ENCODE peak calls at places on chromosomes 3 and 15, in five cellular contexts. W, K, G, B and X are unnamed samples.
A peak's percentile ranks its signal among the peaks of the same experiment; 100 is the strongest.

GRCh38 chr15:67823371-67824156 is 1.7 kb upstream of the SKOR1 start:
- DNase-seq in W (no peak), K (no peak), G (no peak), B (no peak), X (no peak)

GRCh38 chr3:86986666-86987420 is 4.1 kb downstream of the VGLL3 start:
- DNase-seq in W (no peak), K (no peak), G (no peak), B (no peak), X (no peak)

GRCh38 chr15:96553006-96553405 is 222.5 kb downstream of the NR2F2 start:
- DNase-seq in W (no peak), K (no peak), G (no peak), B (no peak), X (no peak)

GRCh38 chr3:125059488-125060245 is 3.9 kb upstream of the HEG1 start:
- DNase-seq in W (peak; percentile 64), K (no peak), G (no peak), B (peak; percentile 57), X (no peak)

GRCh38 chr15:66461917-66462316 is 35.6 kb downstream of the SNAPC5 start:
- DNase-seq in W (peak; percentile 78), K (no peak), G (no peak), B (no peak), X (peak; percentile 33)

GRCh38 chr3:127678611-127679533 is 6.1 kb downstream of the ABTB1 start:
- DNase-seq in W (no peak), K (no peak), G (no peak), B (no peak), X (no peak)

GRCh38 chr15:39682366-39682765 is 100.3 kb downstream of the FSIP1 start:
- DNase-seq in W (no peak), K (no peak), G (no peak), B (no peak), X (no peak)

GRCh38 chr3:159032311-159032710 is 230.5 kb downstream of the MFSD1 start:
- DNase-seq in W (no peak), K (no peak), G (no peak), B (no peak), X (no peak)

GRCh38 chr3:7095116-7095515 is 234.2 kb downstream of the GRM7 start:
- DNase-seq in W (no peak), K (no peak), G (no peak), B (no peak), X (no peak)

GRCh38 chr15:69979783-69980182 is 117.9 kb downstream of the TLE3 start:
- DNase-seq in W (no peak), K (no peak), G (no peak), B (no peak), X (no peak)

GRCh38 chr15:31974855-31975421 is 55.4 kb upstream of the CHRNA7 start:
- DNase-seq in W (peak; percentile 70), K (peak; percentile 73), G (peak; percentile 45), B (no peak), X (peak; percentile 59)

GRCh38 chr3:113663324-113663750 is 33.1 kb downstream of the USF3 start:
- DNase-seq in W (peak; percentile 57), K (no peak), G (no peak), B (no peak), X (peak; percentile 27)

GRCh38 chr3:157129782-157130137 is 30.2 kb downstream of the CCNL1 start:
- DNase-seq in W (peak; percentile 87), K (peak; percentile 14), G (peak; percentile 26), B (peak; percentile 41), X (peak; percentile 66)

GRCh38 chr15:76501726-76502125 is 165.2 kb downstream of the ISL2 start:
- DNase-seq in W (no peak), K (no peak), G (no peak), B (no peak), X (no peak)

GRCh38 chr15:68820205-68820588 is 498 bp downstream of the ANP32A start:
- DNase-seq in W (peak; percentile 60), K (peak; percentile 18), G (peak; percentile 49), B (peak; percentile 39), X (peak; percentile 48)

GRCh38 chr3:188262913-188263683 is 109.1 kb downstream of the LPP start:
- DNase-seq in W (peak; percentile 73), K (no peak), G (no peak), B (peak; percentile 35), X (no peak)

GRCh38 chr15:42720071-42720470 is 16.9 kb downstream of the CDAN1 start:
- DNase-seq in W (no peak), K (no peak), G (no peak), B (no peak), X (no peak)

GRCh38 chr3:40885423-40885822 is 313.9 kb upstream of the CTNNB1 start:
- DNase-seq in W (no peak), K (no peak), G (no peak), B (no peak), X (no peak)

GRCh38 chr3:184186184-184186901 is at the start of gene ABCF3:
- DNase-seq in W (peak; percentile 11), K (no peak), G (no peak), B (peak; percentile 34), X (peak; percentile 63)

GRCh38 chr3:88189361-88189810 is 39.6 kb downstream of the C3orf38 start:
- DNase-seq in W (no peak), K (no peak), G (no peak), B (no peak), X (no peak)

GRCh38 chr3:40298075-40298474 is 11.4 kb upstream of the EIF1B start:
- DNase-seq in W (no peak), K (no peak), G (no peak), B (no peak), X (no peak)

GRCh38 chr3:149717391-149718056 is 34.8 kb downstream of the COMMD2 start:
- DNase-seq in W (peak; percentile 88), K (peak; percentile 35), G (peak; percentile 21), B (peak; percentile 68), X (peak; percentile 48)

GRCh38 chr15:55349282-55349681 is 30.3 kb downstream of the PIGB start:
- DNase-seq in W (no peak), K (no peak), G (no peak), B (no peak), X (no peak)

GRCh38 chr3:186162221-186162620 is 53.3 kb upstream of the ETV5 start:
- DNase-seq in W (no peak), K (no peak), G (no peak), B (no peak), X (no peak)

GRCh38 chr3:195106418-195106906 is 164.5 kb downstream of the XXYLT1 start:
- DNase-seq in W (peak; percentile 63), K (peak; percentile 80), G (peak; percentile 76), B (peak; percentile 46), X (peak; percentile 64)

GRCh38 chr3:104598848-104599501 is 767.7 kb upstream of the ALCAM start:
- DNase-seq in W (no peak), K (no peak), G (no peak), B (no peak), X (peak; percentile 29)

GRCh38 chr15:87604857-87605446 is 651.6 kb downstream of the NTRK3 start:
- DNase-seq in W (peak; percentile 56), K (peak; percentile 40), G (peak; percentile 16), B (no peak), X (no peak)

GRCh38 chr3:50372349-50372748 is 13.0 kb upstream of the TMEM115 start:
- DNase-seq in W (no peak), K (no peak), G (no peak), B (no peak), X (peak; percentile 78)

GRCh38 chr3:31472479-31473390 is 60.0 kb upstream of the STT3B start:
- DNase-seq in W (no peak), K (no peak), G (peak; percentile 22), B (no peak), X (no peak)

GRCh38 chr3:128438488-128439072 is 28.1 kb downstream of the DNAJB8 start:
- DNase-seq in W (peak; percentile 42), K (no peak), G (no peak), B (no peak), X (no peak)

GRCh38 chr3:57794951-57795350 is 38.8 kb downstream of the SLMAP start:
- DNase-seq in W (no peak), K (no peak), G (no peak), B (no peak), X (no peak)

GRCh38 chr3:33016846-33017405 is 65.5 kb downstream of the CCR4 start:
- DNase-seq in W (no peak), K (no peak), G (no peak), B (no peak), X (no peak)

GRCh38 chr3:45178131-45179023 is 32.2 kb upstream of the CDCP1 start:
- DNase-seq in W (no peak), K (no peak), G (no peak), B (no peak), X (no peak)

GRCh38 chr3:101042996-101043686 is 49.9 kb upstream of the ABI3BP start:
- DNase-seq in W (no peak), K (no peak), G (no peak), B (no peak), X (no peak)

GRCh38 chr3:100008081-100008698 is 106.1 kb downstream of the FILIP1L start:
- DNase-seq in W (peak; percentile 58), K (no peak), G (no peak), B (no peak), X (no peak)